ENCODE peak calls at places on chromosomes 4 and X, in six cellular contexts. One of them, this sample, is unnamed.

GRCh38 chr4:13544556-13545393 is 467 bp upstream of the NKX3-2 start:
- DNase-seq in activated CD4-positive, alpha-beta T cell treated with anti-CD3 and anti-CD28 coated beads, Interleukin-2, amount 50 U/mL, for 24 hours: peak; percentile 22
- DNase-seq in EH: peak; percentile 73
- DNase-seq in lung microvascular endothelial cell: peak; percentile 80
- DNase-seq in GM04504: no peak
- DNase-seq in non-pigmented ciliary epithelial cell: no peak
- DNase-seq in this sample: peak; percentile 50

GRCh38 chrX:69066966-69067525 is 98.2 kb downstream of the PJA1 start:
- DNase-seq in lung microvascular endothelial cell: no peak
- DNase-seq in GM04504: no peak
- DNase-seq in EH: peak; percentile 41
- DNase-seq in non-pigmented ciliary epithelial cell: no peak
- DNase-seq in activated CD4-positive, alpha-beta T cell treated with anti-CD3 and anti-CD28 coated beads, Interleukin-2, amount 50 U/mL, for 24 hours: no peak
- DNase-seq in this sample: no peak

GRCh38 chrX:11239230-11239629 is 54.0 kb upstream of the AMELX start:
- DNase-seq in non-pigmented ciliary epithelial cell: peak; percentile 52
- DNase-seq in GM04504: peak; percentile 33
- DNase-seq in EH: peak; percentile 72
- DNase-seq in activated CD4-positive, alpha-beta T cell treated with anti-CD3 and anti-CD28 coated beads, Interleukin-2, amount 50 U/mL, for 24 hours: no peak
- DNase-seq in lung microvascular endothelial cell: no peak
- DNase-seq in this sample: peak; percentile 71

GRCh38 chrX:153948002-153948466 is 3.6 kb upstream of the RENBP start:
- DNase-seq in non-pigmented ciliary epithelial cell: no peak
- DNase-seq in GM04504: no peak
- DNase-seq in lung microvascular endothelial cell: peak; percentile 48
- DNase-seq in EH: no peak
- DNase-seq in activated CD4-positive, alpha-beta T cell treated with anti-CD3 and anti-CD28 coated beads, Interleukin-2, amount 50 U/mL, for 24 hours: no peak
- DNase-seq in this sample: no peak

GRCh38 chr4:184232975-184233374 is 15.3 kb upstream of the ENPP6 start:
- DNase-seq in activated CD4-positive, alpha-beta T cell treated with anti-CD3 and anti-CD28 coated beads, Interleukin-2, amount 50 U/mL, for 24 hours: no peak
- DNase-seq in non-pigmented ciliary epithelial cell: no peak
- DNase-seq in GM04504: no peak
- DNase-seq in lung microvascular endothelial cell: no peak
- DNase-seq in EH: no peak
- DNase-seq in this sample: no peak

GRCh38 chr4:525660-526059 is 26.6 kb downstream of the PIGG start:
- DNase-seq in lung microvascular endothelial cell: no peak
- DNase-seq in non-pigmented ciliary epithelial cell: no peak
- DNase-seq in activated CD4-positive, alpha-beta T cell treated with anti-CD3 and anti-CD28 coated beads, Interleukin-2, amount 50 U/mL, for 24 hours: no peak
- DNase-seq in GM04504: no peak
- DNase-seq in EH: no peak
- DNase-seq in this sample: no peak

GRCh38 chr4:128587382-128587781 is 222.1 kb upstream of the JADE1 start:
- DNase-seq in GM04504: no peak
- DNase-seq in EH: no peak
- DNase-seq in non-pigmented ciliary epithelial cell: no peak
- DNase-seq in activated CD4-positive, alpha-beta T cell treated with anti-CD3 and anti-CD28 coated beads, Interleukin-2, amount 50 U/mL, for 24 hours: no peak
- DNase-seq in lung microvascular endothelial cell: no peak
- DNase-seq in this sample: no peak

GRCh38 chr4:174278467-174278866 is 5.0 kb downstream of the FBXO8 start:
- DNase-seq in lung microvascular endothelial cell: no peak
- DNase-seq in non-pigmented ciliary epithelial cell: no peak
- DNase-seq in EH: no peak
- DNase-seq in activated CD4-positive, alpha-beta T cell treated with anti-CD3 and anti-CD28 coated beads, Interleukin-2, amount 50 U/mL, for 24 hours: no peak
- DNase-seq in GM04504: no peak
- DNase-seq in this sample: no peak

GRCh38 chr4:121758896-121759568 is 5.9 kb downstream of the SMIM43 start:
- DNase-seq in EH: no peak
- DNase-seq in activated CD4-positive, alpha-beta T cell treated with anti-CD3 and anti-CD28 coated beads, Interleukin-2, amount 50 U/mL, for 24 hours: no peak
- DNase-seq in non-pigmented ciliary epithelial cell: no peak
- DNase-seq in GM04504: no peak
- DNase-seq in lung microvascular endothelial cell: no peak
- DNase-seq in this sample: peak; percentile 17

GRCh38 chrX:2614911-2615310 is 76.2 kb upstream of the CD99 start:
- DNase-seq in GM04504: peak; percentile 74
- DNase-seq in EH: peak; percentile 91
- DNase-seq in activated CD4-positive, alpha-beta T cell treated with anti-CD3 and anti-CD28 coated beads, Interleukin-2, amount 50 U/mL, for 24 hours: no peak
- DNase-seq in lung microvascular endothelial cell: no peak
- DNase-seq in non-pigmented ciliary epithelial cell: peak; percentile 73
- DNase-seq in this sample: peak; percentile 88

GRCh38 chrX:10755477-10756334 is 135.3 kb upstream of the MID1 start:
- DNase-seq in GM04504: no peak
- DNase-seq in non-pigmented ciliary epithelial cell: peak; percentile 65
- DNase-seq in EH: peak; percentile 77
- DNase-seq in activated CD4-positive, alpha-beta T cell treated with anti-CD3 and anti-CD28 coated beads, Interleukin-2, amount 50 U/mL, for 24 hours: no peak
- DNase-seq in lung microvascular endothelial cell: peak; percentile 58
- DNase-seq in this sample: peak; percentile 3

GRCh38 chr4:79585834-79586233 is 177.8 kb upstream of the GK2 start:
- DNase-seq in non-pigmented ciliary epithelial cell: no peak
- DNase-seq in lung microvascular endothelial cell: no peak
- DNase-seq in activated CD4-positive, alpha-beta T cell treated with anti-CD3 and anti-CD28 coated beads, Interleukin-2, amount 50 U/mL, for 24 hours: no peak
- DNase-seq in EH: no peak
- DNase-seq in GM04504: no peak
- DNase-seq in this sample: no peak

GRCh38 chr4:17117746-17118145 is 219.3 kb upstream of the LDB2 start:
- DNase-seq in activated CD4-positive, alpha-beta T cell treated with anti-CD3 and anti-CD28 coated beads, Interleukin-2, amount 50 U/mL, for 24 hours: no peak
- DNase-seq in lung microvascular endothelial cell: no peak
- DNase-seq in GM04504: no peak
- DNase-seq in non-pigmented ciliary epithelial cell: no peak
- DNase-seq in EH: no peak
- DNase-seq in this sample: no peak

GRCh38 chrX:46666831-46667230 is 92.1 kb downstream of the SLC9A7 start:
- DNase-seq in non-pigmented ciliary epithelial cell: no peak
- DNase-seq in GM04504: no peak
- DNase-seq in EH: peak; percentile 16
- DNase-seq in activated CD4-positive, alpha-beta T cell treated with anti-CD3 and anti-CD28 coated beads, Interleukin-2, amount 50 U/mL, for 24 hours: no peak
- DNase-seq in lung microvascular endothelial cell: no peak
- DNase-seq in this sample: no peak

GRCh38 chr4:113162089-113162488 is 112.6 kb downstream of the ANK2 start:
- DNase-seq in GM04504: no peak
- DNase-seq in lung microvascular endothelial cell: no peak
- DNase-seq in non-pigmented ciliary epithelial cell: no peak
- DNase-seq in EH: peak; percentile 4
- DNase-seq in activated CD4-positive, alpha-beta T cell treated with anti-CD3 and anti-CD28 coated beads, Interleukin-2, amount 50 U/mL, for 24 hours: no peak
- DNase-seq in this sample: no peak

GRCh38 chr4:11421116-11421515 is 7.6 kb downstream of the HS3ST1 start:
- DNase-seq in non-pigmented ciliary epithelial cell: no peak
- DNase-seq in activated CD4-positive, alpha-beta T cell treated with anti-CD3 and anti-CD28 coated beads, Interleukin-2, amount 50 U/mL, for 24 hours: no peak
- DNase-seq in GM04504: no peak
- DNase-seq in EH: no peak
- DNase-seq in lung microvascular endothelial cell: no peak
- DNase-seq in this sample: no peak

This sample was measured in HFFc6.